ENCODE peak calls at places on chromosomes 5 and 9, in seven cellular contexts. One of them, this sample, is unnamed.

GRCh38 chr9:31715250-31715649 is 669.2 kb upstream of the ACO1 start:
- DNase-seq in mucosa of descending colon: no peak
- DNase-seq in A673: no peak
- DNase-seq in Panc1: no peak
- DNase-seq in BJ: no peak
- DNase-seq in kidney: no peak
- DNase-seq in HCT116: no peak
- DNase-seq in this sample: no peak

GRCh38 chr9:73527521-73527920 is 375.9 kb downstream of the ANXA1 start:
- DNase-seq in mucosa of descending colon: no peak
- DNase-seq in A673: no peak
- DNase-seq in Panc1: no peak
- DNase-seq in BJ: no peak
- DNase-seq in kidney: no peak
- DNase-seq in HCT116: no peak
- DNase-seq in this sample: no peak

GRCh38 chr5:72608297-72608696 is 101.1 kb upstream of the ZNF366 start:
- DNase-seq in mucosa of descending colon: no peak
- DNase-seq in A673: no peak
- DNase-seq in Panc1: no peak
- DNase-seq in BJ: no peak
- DNase-seq in kidney: no peak
- DNase-seq in HCT116: no peak
- DNase-seq in this sample: no peak

GRCh38 chr9:21153688-21154608 is 12.3 kb upstream of the IFNW1 start:
- DNase-seq in mucosa of descending colon: peak; percentile 10
- DNase-seq in A673: peak; percentile 44
- DNase-seq in Panc1: peak; percentile 0
- DNase-seq in BJ: no peak
- DNase-seq in kidney: no peak
- DNase-seq in HCT116: peak; percentile 51
- DNase-seq in this sample: no peak

GRCh38 chr5:67243944-67244343 is 47.3 kb upstream of the CD180 start:
- DNase-seq in mucosa of descending colon: no peak
- DNase-seq in A673: no peak
- DNase-seq in Panc1: no peak
- DNase-seq in BJ: no peak
- DNase-seq in kidney: no peak
- DNase-seq in HCT116: no peak
- DNase-seq in this sample: no peak

GRCh38 chr9:4277531-4277991 is 22.3 kb downstream of the GLIS3 start:
- DNase-seq in mucosa of descending colon: peak; percentile 10
- DNase-seq in A673: peak; percentile 79
- DNase-seq in Panc1: no peak
- DNase-seq in BJ: no peak
- DNase-seq in kidney: no peak
- DNase-seq in HCT116: no peak
- DNase-seq in this sample: no peak

GRCh38 chr5:158754018-158754514 is 345.6 kb downstream of the EBF1 start:
- DNase-seq in mucosa of descending colon: no peak
- DNase-seq in A673: no peak
- DNase-seq in Panc1: no peak
- DNase-seq in BJ: peak; percentile 96
- DNase-seq in kidney: no peak
- DNase-seq in HCT116: no peak
- DNase-seq in this sample: no peak

GRCh38 chr9:106478312-106479099 is 384.5 kb upstream of the ZNF462 start:
- DNase-seq in mucosa of descending colon: no peak
- DNase-seq in A673: no peak
- DNase-seq in Panc1: no peak
- DNase-seq in BJ: no peak
- DNase-seq in kidney: no peak
- DNase-seq in HCT116: no peak
- DNase-seq in this sample: no peak

GRCh38 chr5:39080168-39080567 is 6.0 kb upstream of the RICTOR start:
- DNase-seq in mucosa of descending colon: no peak
- DNase-seq in A673: no peak
- DNase-seq in Panc1: no peak
- DNase-seq in BJ: no peak
- DNase-seq in kidney: no peak
- DNase-seq in HCT116: no peak
- DNase-seq in this sample: no peak

GRCh38 chr9:80492221-80492620 is 920.5 kb downstream of the TLE4 start:
- DNase-seq in mucosa of descending colon: no peak
- DNase-seq in A673: no peak
- DNase-seq in Panc1: no peak
- DNase-seq in BJ: no peak
- DNase-seq in kidney: no peak
- DNase-seq in HCT116: no peak
- DNase-seq in this sample: no peak

GRCh38 chr5:34923694-34924461 is 5.5 kb upstream of the DNAJC21 start:
- DNase-seq in mucosa of descending colon: no peak
- DNase-seq in A673: peak; percentile 66
- DNase-seq in Panc1: peak; percentile 88
- DNase-seq in BJ: peak; percentile 56
- DNase-seq in kidney: no peak
- DNase-seq in HCT116: peak; percentile 74
- DNase-seq in this sample: no peak

GRCh38 chr5:169577966-169578365 is 5.6 kb upstream of the SPDL1 start:
- DNase-seq in mucosa of descending colon: no peak
- DNase-seq in A673: no peak
- DNase-seq in Panc1: no peak
- DNase-seq in BJ: no peak
- DNase-seq in kidney: no peak
- DNase-seq in HCT116: no peak
- DNase-seq in this sample: no peak

GRCh38 chr9:84773023-84773422 is 103.5 kb downstream of the NTRK2 start:
- DNase-seq in mucosa of descending colon: no peak
- DNase-seq in A673: no peak
- DNase-seq in Panc1: no peak
- DNase-seq in BJ: peak; percentile 74
- DNase-seq in kidney: no peak
- DNase-seq in HCT116: no peak
- DNase-seq in this sample: no peak

GRCh38 chr5:469752-470483 is 26.9 kb downstream of the EXOC3 start:
- DNase-seq in mucosa of descending colon: no peak
- DNase-seq in A673: no peak
- DNase-seq in Panc1: no peak
- DNase-seq in BJ: no peak
- DNase-seq in kidney: peak; percentile 68
- DNase-seq in HCT116: no peak
- DNase-seq in this sample: no peak

GRCh38 chr9:114263853-114264510 is 58.9 kb upstream of the ORM1 start:
- DNase-seq in mucosa of descending colon: no peak
- DNase-seq in A673: no peak
- DNase-seq in Panc1: no peak
- DNase-seq in BJ: no peak
- DNase-seq in kidney: no peak
- DNase-seq in HCT116: no peak
- DNase-seq in this sample: no peak

GRCh38 chr9:128845186-128845931 is 15.8 kb upstream of the SPOUT1 start:
- DNase-seq in mucosa of descending colon: no peak
- DNase-seq in A673: no peak
- DNase-seq in Panc1: no peak
- DNase-seq in BJ: no peak
- DNase-seq in kidney: peak; percentile 64
- DNase-seq in HCT116: no peak
- DNase-seq in this sample: no peak

DNA sequence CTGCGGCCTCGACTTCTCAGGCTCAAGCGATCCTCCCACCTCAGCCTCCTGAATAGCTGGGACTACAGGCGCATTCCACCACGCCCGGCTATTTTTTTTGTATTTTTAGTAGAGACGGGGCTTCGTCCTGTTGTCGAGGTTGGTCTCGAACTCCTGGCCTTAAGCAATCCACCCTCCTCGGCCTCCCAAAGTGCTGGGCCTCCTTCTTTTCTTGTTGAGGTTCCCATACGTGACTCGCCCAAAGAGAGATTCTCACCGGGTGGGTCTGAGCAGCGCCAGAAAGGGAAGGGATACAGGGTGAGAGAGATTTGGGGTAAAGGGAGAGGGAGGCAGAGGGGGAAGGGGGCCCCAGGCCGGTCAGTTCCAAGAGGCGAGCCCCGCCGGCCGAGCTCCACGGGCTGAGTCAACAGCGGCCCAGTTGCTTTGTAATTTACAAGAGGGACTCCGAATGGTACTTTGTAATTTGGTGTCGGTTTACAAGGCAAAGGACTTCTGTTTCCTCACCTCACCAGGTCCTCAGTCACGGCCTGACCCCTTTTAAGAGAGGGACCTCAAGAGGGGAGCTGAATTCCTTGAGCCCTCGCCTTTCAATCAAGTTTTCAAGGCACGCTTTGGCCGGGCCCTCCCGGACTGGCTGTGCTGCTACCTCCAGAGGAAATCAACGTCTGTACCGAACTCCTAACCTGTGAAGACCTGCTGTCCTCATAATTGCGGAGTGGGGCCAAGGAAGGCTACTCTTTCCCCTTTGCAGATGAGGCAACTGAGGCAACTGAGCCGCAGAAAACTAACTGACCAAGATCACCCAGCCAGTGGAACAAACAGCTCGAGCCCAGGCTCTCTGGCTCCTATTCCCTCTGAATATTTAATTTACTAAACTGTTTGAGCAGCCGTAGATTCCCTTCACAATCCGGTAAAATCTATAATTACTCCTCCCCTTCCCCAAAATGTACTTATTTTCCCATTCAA is 3.2 kb upstream of the DMRT2 start:
- DNase-seq in mucosa of descending colon: no peak
- DNase-seq in A673: no peak
- DNase-seq in Panc1: no peak
- DNase-seq in BJ: no peak
- DNase-seq in kidney: no peak
- DNase-seq in HCT116: no peak
- DNase-seq in this sample: no peak
- H3K4me3 ChIP-seq in mucosa of descending colon: no peak overlapping the region
- H3K4me3 ChIP-seq in A673: peak overlapping the region; percentile 36
- H3K4me3 ChIP-seq in Panc1: peak overlapping the region; percentile 20
- H3K4me3 ChIP-seq in BJ: no peak overlapping the region
- H3K4me3 ChIP-seq in kidney: no peak overlapping the region
- H3K4me3 ChIP-seq in HCT116: no peak overlapping the region
- H3K4me3 ChIP-seq in this sample: peak overlapping the region; percentile 63

DNA sequence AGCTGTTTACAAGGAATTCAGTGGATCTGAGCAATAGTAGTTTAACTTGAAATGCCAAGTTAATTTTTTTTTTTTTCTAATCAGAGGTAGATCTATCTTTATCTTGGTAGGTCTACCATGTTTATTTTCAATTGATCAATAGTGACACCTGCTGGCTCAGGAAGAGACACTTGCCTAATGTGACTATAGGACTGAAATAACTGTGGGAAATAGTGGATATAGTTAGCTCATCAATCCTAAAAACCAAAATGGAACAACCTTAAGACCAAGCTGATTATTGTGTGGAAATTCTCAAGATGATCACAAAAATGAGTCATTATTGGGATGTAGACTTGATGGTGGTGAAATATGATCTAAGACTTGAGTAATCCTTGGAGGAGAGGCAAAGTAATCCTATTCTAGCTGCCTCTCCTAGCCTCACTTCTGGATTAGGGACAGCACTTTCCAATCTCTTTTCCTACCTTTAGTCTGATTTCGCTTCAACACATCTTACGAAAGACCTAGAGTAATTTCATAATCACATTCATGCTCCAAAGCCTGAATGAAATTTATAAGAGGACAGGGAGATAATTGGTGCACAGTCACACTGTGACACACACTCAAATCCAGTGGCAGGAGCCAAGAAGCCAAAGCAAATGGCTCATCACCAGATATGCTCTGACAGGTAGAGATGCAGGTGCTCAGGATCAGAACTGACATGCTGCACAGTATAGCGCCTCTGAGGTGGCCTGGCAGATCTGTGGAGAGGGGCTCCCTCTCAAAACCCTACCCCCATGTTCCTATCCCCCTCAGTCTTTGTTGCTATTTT is 156.3 kb downstream of the HMHB1 start:
- DNase-seq in mucosa of descending colon: peak; percentile 17
- DNase-seq in A673: peak; percentile 62
- DNase-seq in Panc1: peak; percentile 48
- DNase-seq in BJ: peak; percentile 38
- DNase-seq in kidney: no peak
- DNase-seq in HCT116: peak; percentile 22
- DNase-seq in this sample: no peak
- TF ChIP-seq CTCF in mucosa of descending colon: no peak
- TF ChIP-seq CTCF in A673: peak; percentile 69
- TF ChIP-seq CTCF in Panc1: peak; percentile 43
- TF ChIP-seq CTCF in BJ: peak; percentile 33
- TF ChIP-seq CTCF in kidney: peak; percentile 45
- TF ChIP-seq CTCF in HCT116: peak; percentile 42
- TF ChIP-seq CTCF in this sample: peak; percentile 54

GRCh38 chr5:180283026-180283615 is 8.8 kb downstream of the MAPK9 start:
- DNase-seq in mucosa of descending colon: no peak
- DNase-seq in A673: no peak
- DNase-seq in Panc1: no peak
- DNase-seq in BJ: no peak
- DNase-seq in kidney: no peak
- DNase-seq in HCT116: no peak
- DNase-seq in this sample: no peak
- H3K36me3 ChIP-seq in mucosa of descending colon: no peaks in the 10 kb centered on the region
- H3K36me3 ChIP-seq in A673: peaks cover 6% of the 10 kb centered on the region
- H3K36me3 ChIP-seq in Panc1: no peaks in the 10 kb centered on the region
- H3K36me3 ChIP-seq in BJ: peaks cover 10% of the 10 kb centered on the region
- H3K36me3 ChIP-seq in kidney: peaks cover 4% of the 10 kb centered on the region
- H3K36me3 ChIP-seq in HCT116: peaks cover 2% of the 10 kb centered on the region
- H3K36me3 ChIP-seq in this sample: peaks cover 10% of the 10 kb centered on the region

GRCh38 chr5:88686077-88686541 is 196.9 kb downstream of the MEF2C start:
- DNase-seq in mucosa of descending colon: no peak
- DNase-seq in A673: no peak
- DNase-seq in Panc1: no peak
- DNase-seq in BJ: no peak
- DNase-seq in kidney: no peak
- DNase-seq in HCT116: no peak
- DNase-seq in this sample: no peak
- H3K4me3 ChIP-seq in mucosa of descending colon: no peak overlapping the region
- H3K4me3 ChIP-seq in A673: no peak overlapping the region
- H3K4me3 ChIP-seq in Panc1: no peak overlapping the region
- H3K4me3 ChIP-seq in BJ: no peak overlapping the region
- H3K4me3 ChIP-seq in kidney: no peak overlapping the region
- H3K4me3 ChIP-seq in HCT116: no peak overlapping the region
- H3K4me3 ChIP-seq in this sample: no peak overlapping the region

GRCh38 chr9:136111910-136112309 is 6.8 kb downstream of the TMEM250 start:
- DNase-seq in mucosa of descending colon: no peak
- DNase-seq in A673: no peak
- DNase-seq in Panc1: no peak
- DNase-seq in BJ: no peak
- DNase-seq in kidney: no peak
- DNase-seq in HCT116: no peak
- DNase-seq in this sample: no peak
- TF ChIP-seq CTCF in mucosa of descending colon: no peak
- TF ChIP-seq CTCF in A673: no peak
- TF ChIP-seq CTCF in Panc1: no peak
- TF ChIP-seq CTCF in BJ: no peak
- TF ChIP-seq CTCF in kidney: no peak
- TF ChIP-seq CTCF in HCT116: no peak
- TF ChIP-seq CTCF in this sample: no peak

GRCh38 chr5:179766021-179766725 is 27.6 kb upstream of the LTC4S start:
- DNase-seq in mucosa of descending colon: no peak
- DNase-seq in A673: no peak
- DNase-seq in Panc1: no peak
- DNase-seq in BJ: no peak
- DNase-seq in kidney: no peak
- DNase-seq in HCT116: no peak
- DNase-seq in this sample: no peak
- H3K36me3 ChIP-seq in mucosa of descending colon: peaks cover 6% of the 10 kb centered on the region
- H3K36me3 ChIP-seq in A673: peaks cover 41% of the 10 kb centered on the region
- H3K36me3 ChIP-seq in Panc1: peaks cover 8% of the 10 kb centered on the region
- H3K36me3 ChIP-seq in BJ: peaks cover 15% of the 10 kb centered on the region
- H3K36me3 ChIP-seq in kidney: peaks cover 16% of the 10 kb centered on the region
- H3K36me3 ChIP-seq in HCT116: peaks cover 24% of the 10 kb centered on the region
- H3K36me3 ChIP-seq in this sample: peaks cover 25% of the 10 kb centered on the region

This sample was measured in GM06990.